ENCODE peak calls at places on chromosomes 7 and 10, in seven cellular contexts. W is K562, D is uterus, G is tibial nerve, N is spleen, Y is A549, I is NB4. A is an unnamed sample.

GRCh38 chr7:45893374-45893995 is 5.2 kb downstream of the IGFBP1 start:
- DNase-seq in W (no peak), D (no peak), G (no peak), N (no peak), Y (no peak), I (no peak), A (no peak)

GRCh38 chr7:107920048-107920772 is 29.2 kb downstream of the DLD start:
- DNase-seq in W (no peak), D (no peak), G (no peak), N (no peak), Y (no peak), I (peak), A (no peak)

GRCh38 chr10:70053212-70053895 is 708 bp downstream of the MACROH2A2 start:
- DNase-seq in W (no peak), D (no peak), G (no peak), N (no peak), Y (no peak), I (no peak), A (no peak)

GRCh38 chr7:96346291-96346953 is 24.5 kb upstream of the SLC25A13 start:
- DNase-seq in W (no peak), D (no peak), G (no peak), N (no peak), Y (no peak), I (no peak), A (no peak)

GRCh38 chr7:39735903-39736302 is 112.5 kb downstream of the RALA start:
- DNase-seq in W (no peak), D (no peak), G (no peak), N (no peak), Y (no peak), I (peak), A (no peak)

GRCh38 chr10:104307576-104308438 is 30.5 kb downstream of the ITPRIP start:
- DNase-seq in W (no peak), D (no peak), G (no peak), N (no peak), Y (no peak), I (no peak), A (no peak)

GRCh38 chr7:66950763-66951162 is 29.7 kb downstream of the TMEM248 start:
- DNase-seq in W (no peak), D (no peak), G (no peak), N (peak), Y (no peak), I (no peak), A (no peak)

GRCh38 chr10:110005716-110006115 is 2.1 kb upstream of the ADD3 start:
- DNase-seq in W (no peak), D (peak), G (no peak), N (no peak), Y (no peak), I (peak), A (no peak)

GRCh38 chr7:24373556-24373955 is 89.6 kb downstream of the NPY start:
- DNase-seq in W (no peak), D (no peak), G (no peak), N (no peak), Y (no peak), I (no peak), A (no peak)

GRCh38 chr10:27153855-27154198 is 357 bp downstream of the YME1L1 start:
- DNase-seq in W (no peak), D (no peak), G (no peak), N (no peak), Y (peak), I (peak), A (no peak)

GRCh38 chr7:544528-545221 is 25.0 kb upstream of the PDGFA start:
- DNase-seq in W (no peak), D (no peak), G (no peak), N (no peak), Y (no peak), I (no peak), A (no peak)

GRCh38 chr7:90345548-90346319 is 782 bp upstream of the GTPBP10 start:
- DNase-seq in W (peak), D (no peak), G (no peak), N (no peak), Y (no peak), I (peak), A (no peak)

GRCh38 chr10:29163746-29164145 is 125.1 kb upstream of the LYZL1 start:
- DNase-seq in W (no peak), D (no peak), G (no peak), N (no peak), Y (peak), I (no peak), A (no peak)

GRCh38 chr10:48274636-48275035 is at the start of gene FRMPD2:
- DNase-seq in W (no peak), D (no peak), G (no peak), N (no peak), Y (no peak), I (no peak), A (no peak)

GRCh38 chr7:105141068-105141467 is 127.1 kb downstream of the KMT2E start:
- DNase-seq in W (peak), D (no peak), G (no peak), N (no peak), Y (peak), I (peak), A (no peak)

GRCh38 chr7:20959281-20959680 is 172.6 kb upstream of the SP8 start:
- DNase-seq in W (no peak), D (no peak), G (no peak), N (no peak), Y (no peak), I (no peak), A (no peak)

GRCh38 chr7:75875113-75876080 is 3.4 kb upstream of the RHBDD2 start:
- DNase-seq in W (no peak), D (no peak), G (no peak), N (no peak), Y (no peak), I (no peak), A (no peak)

GRCh38 chr7:123024989-123025758 is 29.7 kb upstream of the TAS2R16 start:
- DNase-seq in W (no peak), D (no peak), G (no peak), N (no peak), Y (no peak), I (no peak), A (no peak)

GRCh38 chr10:113959383-113959760 is 84.3 kb upstream of the ADRB1 start:
- DNase-seq in W (no peak), D (no peak), G (no peak), N (no peak), Y (no peak), I (no peak), A (no peak)

GRCh38 chr10:79502561-79503309 is 9.6 kb upstream of the EIF5AL1 start:
- DNase-seq in W (peak), D (peak), G (no peak), N (no peak), Y (no peak), I (peak), A (no peak)

GRCh38 chr7:16961650-16962049 is 79.9 kb upstream of the AGR3 start:
- DNase-seq in W (no peak), D (no peak), G (no peak), N (no peak), Y (no peak), I (no peak), A (no peak)

GRCh38 chr10:12937527-12937926 is 64.0 kb downstream of the CCDC3 start:
- DNase-seq in W (no peak), D (no peak), G (no peak), N (no peak), Y (no peak), I (no peak), A (no peak)

GRCh38 chr10:55813451-55814170 is 547.4 kb downstream of the ZWINT start:
- DNase-seq in W (no peak), D (no peak), G (no peak), N (peak), Y (no peak), I (no peak), A (no peak)

GRCh38 chr10:132130286-132131265 is 56.2 kb upstream of the DPYSL4 start:
- DNase-seq in W (no peak), D (no peak), G (no peak), N (peak), Y (no peak), I (no peak), A (no peak)

GRCh38 chr10:43297534-43297933 is 30.7 kb upstream of the RASGEF1A start:
- DNase-seq in W (no peak), D (no peak), G (no peak), N (no peak), Y (no peak), I (no peak), A (no peak)

GRCh38 chr7:138796038-138796580 is 1.7 kb upstream of the TMEM213 start:
- DNase-seq in W (no peak), D (no peak), G (no peak), N (peak), Y (no peak), I (no peak), A (no peak)

GRCh38 chr7:45186261-45186813 is 28.7 kb downstream of the RAMP3 start:
- DNase-seq in W (no peak), D (no peak), G (no peak), N (peak), Y (no peak), I (no peak), A (no peak)

GRCh38 chr7:64908358-64908757 is 5.3 kb downstream of the ZNF273 start:
- DNase-seq in W (no peak), D (no peak), G (no peak), N (no peak), Y (no peak), I (no peak), A (no peak)

GRCh38 chr7:131015131-131015954 is 281.3 kb upstream of the KLF14 start:
- DNase-seq in W (no peak), D (no peak), G (no peak), N (no peak), Y (no peak), I (no peak), A (no peak)

GRCh38 chr7:45699726-45700390 is 125.7 kb downstream of the ADCY1 start:
- DNase-seq in W (no peak), D (peak), G (no peak), N (peak), Y (no peak), I (no peak), A (peak)

GRCh38 chr10:114548662-114549061 is 109.4 kb downstream of the ABLIM1 start:
- DNase-seq in W (peak), D (peak), G (peak), N (no peak), Y (peak), I (peak), A (no peak)

GRCh38 chr10:31709028-31709427 is 219.6 kb downstream of the ARHGAP12 start:
- DNase-seq in W (no peak), D (no peak), G (no peak), N (no peak), Y (no peak), I (no peak), A (no peak)

GRCh38 chr10:34295142-34295548 is 520.0 kb downstream of the PARD3 start:
- DNase-seq in W (no peak), D (no peak), G (no peak), N (no peak), Y (no peak), I (no peak), A (no peak)

GRCh38 chr10:24988831-24989769 is 26.9 kb downstream of the ENKUR start:
- DNase-seq in W (peak), D (no peak), G (no peak), N (no peak), Y (no peak), I (no peak), A (no peak)

DNA sequence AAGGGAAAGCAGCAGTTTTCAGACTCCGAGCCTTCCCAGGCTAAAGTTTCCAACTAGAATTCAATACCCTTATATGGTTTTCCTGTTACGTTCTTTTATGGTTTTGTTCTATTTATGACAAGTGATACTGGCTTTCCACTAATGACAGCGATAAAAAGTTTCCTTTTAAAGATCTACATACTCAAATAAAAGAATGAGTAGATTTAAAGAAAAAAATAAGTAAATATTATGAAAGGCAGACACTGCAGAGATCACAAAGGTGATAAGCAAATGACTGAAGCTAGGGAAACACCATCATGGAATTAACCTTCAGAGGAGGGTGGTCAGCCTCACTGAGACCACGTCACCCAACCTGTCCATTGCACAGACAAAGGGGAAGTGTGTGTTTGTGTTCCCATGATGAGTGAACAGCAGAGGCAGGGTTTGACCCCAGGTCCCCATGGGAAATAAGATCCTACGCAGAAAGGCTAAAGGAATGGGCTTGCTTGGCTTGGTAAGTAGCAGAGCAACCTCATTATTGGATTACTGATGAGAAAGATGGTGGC is 4.0 kb downstream of the VSIR start:
- DNase-seq in W (no peak), D (no peak), G (no peak), N (peak), Y (no peak), I (peak), A (no peak)
- TF ChIP-seq POLR2A in W (no peak), D (no peak), G (no peak), N (no peak), Y (no peak), I (no peak), A (no peak)

GRCh38 chr10:80536361-80536835 is 1.3 kb upstream of the SH2D4B start:
- DNase-seq in W (no peak), D (no peak), G (no peak), N (peak), Y (no peak), I (no peak), A (peak)
- H3K4me3 ChIP-seq in W (peak), D (no peak), G (peak), N (peak), Y (peak), I (peak), A (peak)

GRCh38 chr7:149624419-149625338 is 127.1 kb upstream of the ZNF746 start:
- DNase-seq in W (peak), D (peak), G (peak), N (peak), Y (peak), I (peak), A (peak)
- TF ChIP-seq POLR2A in W (peak), D (peak), G (peak), N (peak), Y (peak), I (peak), A (peak)

GRCh38 chr10:126770809-126771208 is 100.3 kb upstream of the C10orf90 start:
- DNase-seq in W (no peak), D (no peak), G (no peak), N (no peak), Y (no peak), I (no peak), A (no peak)
- H3K4me3 ChIP-seq in W (no peak), D (no peak), G (no peak), N (no peak), Y (no peak), I (no peak), A (no peak)

GRCh38 chr7:112939589-112940313 is 146.9 kb downstream of the GPR85 start:
- DNase-seq in W (peak), D (peak), G (peak), N (peak), Y (peak), I (peak), A (peak)
- TF ChIP-seq POLR2A in W (peak), D (peak), G (peak), N (no peak), Y (peak), I (peak), A (no peak)

DNA sequence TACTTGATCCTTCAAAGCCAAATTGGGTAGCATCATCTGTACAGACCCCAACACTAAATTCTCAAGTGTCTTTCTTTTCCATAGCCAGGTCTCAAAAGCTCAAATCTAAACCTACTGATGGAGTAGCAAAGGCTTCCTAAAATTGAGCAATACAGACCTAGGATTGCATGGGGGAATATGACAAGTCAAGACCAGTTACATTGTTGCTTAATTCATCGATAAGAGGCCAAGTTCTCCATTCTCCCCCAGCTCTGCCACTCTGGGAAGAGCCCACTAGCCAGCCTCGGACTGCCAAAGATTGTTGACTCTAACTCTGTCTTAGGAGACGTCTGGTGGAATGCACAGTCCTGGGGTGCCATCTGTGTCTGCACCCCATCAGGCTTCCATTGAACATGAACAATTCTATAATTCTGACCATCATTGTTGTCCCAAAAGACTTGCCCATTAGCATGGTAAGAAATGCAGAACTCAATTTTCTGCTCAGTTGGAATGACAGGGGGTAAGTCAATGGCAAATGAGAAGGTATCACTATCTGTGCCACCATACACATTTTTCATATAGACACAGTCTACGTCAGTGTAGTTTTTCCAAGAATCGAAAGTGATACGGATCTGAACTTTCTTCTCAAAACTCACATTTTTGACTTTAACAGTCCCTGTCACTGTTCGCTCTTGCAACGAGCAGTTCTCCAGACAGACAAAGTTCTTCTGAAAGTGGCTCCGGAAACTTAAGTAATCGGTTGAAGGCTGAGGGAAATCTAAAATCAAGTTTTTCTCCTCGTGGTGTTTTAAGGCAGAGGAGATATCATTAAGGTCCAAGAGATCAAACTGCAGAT is 2.9 kb downstream of the PPP1R3C start:
- DNase-seq in W (no peak), D (no peak), G (no peak), N (no peak), Y (no peak), I (no peak), A (no peak)
- H3K4me3 ChIP-seq in W (peak), D (no peak), G (no peak), N (peak), Y (peak), I (no peak), A (peak)

GRCh38 chr10:51672039-51672535 is 27.3 kb downstream of the CSTF2T start:
- DNase-seq in W (no peak), D (no peak), G (no peak), N (no peak), Y (no peak), I (no peak), A (no peak)
- TF ChIP-seq POLR2A in W (no peak), D (no peak), G (no peak), N (no peak), Y (no peak), I (no peak), A (no peak)

GRCh38 chr10:129961274-129961839 is 2.7 kb downstream of the EBF3 start:
- DNase-seq in W (no peak), D (no peak), G (no peak), N (no peak), Y (no peak), I (no peak), A (no peak)
- H3K4me3 ChIP-seq in W (no peak), D (no peak), G (peak), N (no peak), Y (no peak), I (peak), A (no peak)

GRCh38 chr7:158252081-158252836 is 335.4 kb downstream of the PTPRN2 start:
- DNase-seq in W (no peak), D (no peak), G (peak), N (peak), Y (no peak), I (no peak), A (no peak)
- TF ChIP-seq POLR2A in W (no peak), D (no peak), G (no peak), N (no peak), Y (no peak), I (no peak), A (no peak)

DNA sequence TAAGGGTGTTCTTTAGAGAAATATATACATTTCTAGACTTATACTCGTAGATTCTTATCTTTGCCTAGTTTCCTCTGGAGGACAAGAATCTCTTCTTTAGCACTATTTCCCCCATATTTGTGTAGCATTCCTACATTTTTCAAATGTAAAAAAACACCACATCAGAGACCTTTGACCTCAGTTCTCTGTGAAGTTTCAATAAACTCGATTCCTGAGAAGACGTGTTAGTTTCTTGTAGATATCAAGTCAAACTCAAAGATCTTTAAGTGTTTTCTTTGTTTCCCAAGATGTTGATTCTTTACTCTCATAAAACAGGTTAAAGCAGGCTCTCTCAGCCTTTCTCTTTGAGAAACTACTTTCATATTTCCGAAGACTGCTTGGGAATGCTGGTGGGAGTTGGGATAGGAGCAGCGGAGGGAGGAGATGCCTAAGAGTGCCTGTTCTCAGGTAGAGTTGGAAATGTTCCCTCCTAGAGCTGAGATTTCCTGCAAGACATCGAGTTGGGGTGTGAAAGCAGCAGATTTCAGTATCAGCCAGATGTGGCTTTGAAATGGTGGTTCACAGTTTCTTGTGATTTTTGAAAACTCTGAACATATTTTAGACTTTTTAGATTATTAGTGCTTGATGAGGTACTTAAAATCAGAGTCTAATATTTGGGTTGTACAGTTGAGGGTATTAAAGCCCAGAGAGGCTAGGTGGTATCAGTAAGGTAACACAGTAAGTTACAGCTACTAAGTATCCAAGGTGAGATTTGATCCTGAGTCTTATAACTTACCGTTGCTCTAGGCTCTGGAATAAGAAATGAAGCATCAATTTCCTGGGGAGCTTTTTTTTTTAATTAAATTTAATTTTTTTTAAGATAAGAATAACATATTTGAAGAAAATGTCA is 13.9 kb downstream of the ADK start:
- DNase-seq in W (no peak), D (no peak), G (no peak), N (no peak), Y (no peak), I (no peak), A (no peak)
- H3K4me3 ChIP-seq in W (no peak), D (no peak), G (no peak), N (no peak), Y (no peak), I (no peak), A (no peak)